ENCODE peak calls at places on chromosome 14, in four cellular contexts. B is A549, N is HepG2, F is GM12878. I is an unnamed sample.

GRCh38 chr14:56216631-56217379 is 98.6 kb downstream of the PELI2 start:
- DNase-seq in B (no peak), N (no peak), F (no peak), I (peak; percentile 24)

GRCh38 chr14:72774141-72774540 is 119.8 kb downstream of the DPF3 start:
- DNase-seq in F (no peak), N (no peak), B (no peak), I (no peak)

GRCh38 chr14:101349108-101349507 is 212.2 kb upstream of the DIO3 start:
- DNase-seq in N (no peak), B (no peak), F (no peak), I (no peak)

GRCh38 chr14:88301381-88301780 is 21.7 kb downstream of the KCNK10 start:
- DNase-seq in F (no peak), B (no peak), N (no peak), I (no peak)

GRCh38 chr14:36817071-36817930 is 155.6 kb downstream of the PAX9 start:
- DNase-seq in B (no peak), N (no peak), F (no peak), I (no peak)

GRCh38 chr14:64727551-64728071 is 23.4 kb downstream of the PLEKHG3 start:
- DNase-seq in F (no peak), B (no peak), N (no peak), I (no peak)

GRCh38 chr14:96238676-96239075 is 17.3 kb upstream of the BDKRB1 start:
- DNase-seq in F (no peak), N (no peak), B (no peak), I (no peak)

GRCh38 chr14:65552724-65553123 is 140.2 kb downstream of the FUT8 start:
- DNase-seq in B (no peak), N (no peak), F (no peak), I (no peak)

GRCh38 chr14:94144765-94145164 is 15.4 kb upstream of the IFI27L2 start:
- DNase-seq in B (no peak), F (no peak), N (no peak), I (no peak)

GRCh38 chr14:47539065-47539464 is 136.3 kb downstream of the MDGA2 start:
- DNase-seq in B (peak; percentile 13), N (peak; percentile 10), F (no peak), I (no peak)

GRCh38 chr14:102592969-102593840 is 756 bp downstream of the RCOR1 start:
- DNase-seq in N (no peak), F (no peak), B (peak; percentile 41), I (peak; percentile 42)

GRCh38 chr14:21204167-21205025 is 48.5 kb upstream of the OR5AU1 start:
- DNase-seq in B (no peak), N (no peak), F (no peak), I (no peak)

GRCh38 chr14:23301969-23302289 is 730 bp downstream of the PPP1R3E start:
- DNase-seq in F (no peak), B (no peak), N (no peak), I (no peak)

GRCh38 chr14:41423503-41423902 is 183.2 kb upstream of the LRFN5 start:
- DNase-seq in N (no peak), B (no peak), F (no peak), I (no peak)

GRCh38 chr14:92787554-92787953 is 6.6 kb upstream of the GOLGA5 start:
- DNase-seq in B (no peak), N (no peak), F (no peak), I (no peak)

GRCh38 chr14:29895591-29896043 is 32.0 kb downstream of the PRKD1 start:
- DNase-seq in N (no peak), B (no peak), F (no peak), I (no peak)

GRCh38 chr14:94650806-94651805 is 38.9 kb downstream of the SERPINA3 start:
- DNase-seq in B (no peak), N (no peak), F (no peak), I (no peak)

GRCh38 chr14:92922883-92923743 is at the start of gene CHGA:
- DNase-seq in B (peak; percentile 38), N (peak; percentile 36), F (no peak), I (peak; percentile 79)

GRCh38 chr14:92039073-92039719 is 663 bp downstream of the TRIP11 start:
- DNase-seq in F (no peak), B (peak; percentile 69), N (peak; percentile 77), I (peak; percentile 56)

GRCh38 chr14:87241018-87241779 is 751.8 kb downstream of the GALC start:
- DNase-seq in F (no peak), B (no peak), N (no peak), I (no peak)

GRCh38 chr14:67964391-67964812 is 144.8 kb downstream of the RAD51B start:
- DNase-seq in N (no peak), B (peak; percentile 40), F (no peak), I (no peak)

GRCh38 chr14:86050072-86050683 is 520.2 kb downstream of the FLRT2 start:
- DNase-seq in F (no peak), B (no peak), N (no peak), I (no peak)

GRCh38 chr14:59321184-59321952 is 132.9 kb downstream of the DAAM1 start:
- DNase-seq in B (no peak), N (no peak), F (no peak), I (no peak)

GRCh38 chr14:72178517-72178916 is 246.3 kb downstream of the RGS6 start:
- DNase-seq in N (no peak), B (no peak), F (no peak), I (no peak)

GRCh38 chr14:61472801-61473376 is 151.5 kb downstream of the PRKCH start:
- DNase-seq in B (no peak), F (no peak), N (no peak), I (no peak)

GRCh38 chr14:101022916-101023435 is 119.5 kb upstream of the RTL1 start:
- DNase-seq in F (no peak), N (no peak), B (no peak), I (no peak)

GRCh38 chr14:32413967-32414640 is 85.0 kb downstream of the AKAP6 start:
- DNase-seq in F (no peak), N (no peak), B (no peak), I (no peak)

GRCh38 chr14:72607386-72608125 is 286.3 kb downstream of the DPF3 start:
- DNase-seq in B (no peak), N (no peak), F (no peak), I (no peak)

GRCh38 chr14:94364037-94364436 is 24.4 kb downstream of the SERPINA1 start:
- DNase-seq in N (no peak), B (no peak), F (no peak), I (no peak)

GRCh38 chr14:50301914-50302313 is 10.1 kb downstream of the L2HGDH start:
- DNase-seq in B (no peak), F (no peak), N (no peak), I (no peak)

GRCh38 chr14:58738189-58738836 is 100.6 kb downstream of the DACT1 start:
- DNase-seq in N (no peak), F (no peak), B (peak; percentile 50), I (no peak)

GRCh38 chr14:66284346-66284745 is 201.8 kb upstream of the CCDC196 start:
- DNase-seq in N (peak; percentile 4), F (no peak), B (peak; percentile 41), I (no peak)

GRCh38 chr14:20551606-20552005 is 9.2 kb downstream of the RNASE9 start:
- DNase-seq in F (no peak), B (no peak), N (no peak), I (no peak)

GRCh38 chr14:22427771-22428228 is 161.2 kb downstream of the DAD1 start:
- DNase-seq in F (no peak), N (peak; percentile 81), B (peak; percentile 14), I (no peak)

GRCh38 chr14:23094666-23095195 is at the start of gene ACIN1:
- DNase-seq in B (peak; percentile 91), N (peak; percentile 95), F (peak; percentile 65), I (peak; percentile 81)

GRCh38 chr14:58663494-58664111 is 25.8 kb downstream of the DACT1 start:
- DNase-seq in B (no peak), N (no peak), F (no peak), I (no peak)

GRCh38 chr14:64796369-64796768 is 83.3 kb downstream of the SPTB start:
- DNase-seq in F (no peak), N (no peak), B (no peak), I (no peak)

GRCh38 chr14:52328286-52328685 is 14.2 kb downstream of the PTGER2 start:
- DNase-seq in F (no peak), N (no peak), B (no peak), I (no peak)

GRCh38 chr14:49297102-49297501 is 289.1 kb downstream of the RPS29 start:
- DNase-seq in B (no peak), F (no peak), N (no peak), I (no peak)

GRCh38 chr14:49294736-49295135 is 291.4 kb downstream of the RPS29 start:
- DNase-seq in F (no peak), B (no peak), N (no peak), I (no peak)
- TF ChIP-seq POLR2AphosphoS2 in F (no peak), B (no peak), N (no peak), I (no peak)

GRCh38 chr14:75522224-75522764 is at the start of gene BATF:
- DNase-seq in F (no peak), B (no peak), N (no peak), I (no peak)

GRCh38 chr14:75520852-75521251 is 1.4 kb upstream of the BATF start:
- DNase-seq in B (no peak), F (no peak), N (no peak), I (no peak)

GRCh38 chr14:75521415-75522199 is 662 bp upstream of the BATF start:
- DNase-seq in F (no peak), B (no peak), N (peak; percentile 49), I (no peak)

GRCh38 chr14:75523771-75524171 is 1.5 kb downstream of the BATF start:
- DNase-seq in N (no peak), B (no peak), F (no peak), I (no peak)

DNA sequence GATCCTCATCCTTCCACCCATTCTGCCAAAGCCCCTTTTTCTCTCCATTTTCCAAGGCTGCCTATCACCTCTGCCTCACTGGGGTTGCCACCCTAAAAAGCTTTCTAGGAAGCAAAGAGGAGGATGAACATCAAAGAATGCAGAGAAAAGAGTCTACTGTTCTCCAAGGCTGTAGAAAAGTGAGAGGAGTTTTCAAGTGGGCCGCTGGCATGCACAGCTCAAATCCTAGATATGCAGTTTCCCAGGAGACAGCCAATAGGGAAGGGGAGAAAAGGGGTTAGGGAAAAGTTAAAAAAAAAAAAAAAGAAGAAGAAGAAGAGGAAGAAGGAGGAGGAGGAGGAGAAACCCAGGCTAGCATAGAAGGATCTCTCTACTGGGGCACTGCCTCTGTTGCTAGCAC is 650 bp downstream of the BATF start:
- DNase-seq in F (no peak), N (no peak), B (no peak), I (no peak)
- H3K4me3 ChIP-seq in F (peak overlapping the region; percentile 95), N (no peak overlapping the region), B (no peak overlapping the region), I (no peak overlapping the region)

GRCh38 chr14:77007975-77008421 is 20.5 kb downstream of the IRF2BPL start:
- DNase-seq in F (no peak), N (no peak), B (no peak), I (no peak)
- TF ChIP-seq POLR2AphosphoS2 in F (no peak), N (no peak), B (no peak), I (no peak)

DNA sequence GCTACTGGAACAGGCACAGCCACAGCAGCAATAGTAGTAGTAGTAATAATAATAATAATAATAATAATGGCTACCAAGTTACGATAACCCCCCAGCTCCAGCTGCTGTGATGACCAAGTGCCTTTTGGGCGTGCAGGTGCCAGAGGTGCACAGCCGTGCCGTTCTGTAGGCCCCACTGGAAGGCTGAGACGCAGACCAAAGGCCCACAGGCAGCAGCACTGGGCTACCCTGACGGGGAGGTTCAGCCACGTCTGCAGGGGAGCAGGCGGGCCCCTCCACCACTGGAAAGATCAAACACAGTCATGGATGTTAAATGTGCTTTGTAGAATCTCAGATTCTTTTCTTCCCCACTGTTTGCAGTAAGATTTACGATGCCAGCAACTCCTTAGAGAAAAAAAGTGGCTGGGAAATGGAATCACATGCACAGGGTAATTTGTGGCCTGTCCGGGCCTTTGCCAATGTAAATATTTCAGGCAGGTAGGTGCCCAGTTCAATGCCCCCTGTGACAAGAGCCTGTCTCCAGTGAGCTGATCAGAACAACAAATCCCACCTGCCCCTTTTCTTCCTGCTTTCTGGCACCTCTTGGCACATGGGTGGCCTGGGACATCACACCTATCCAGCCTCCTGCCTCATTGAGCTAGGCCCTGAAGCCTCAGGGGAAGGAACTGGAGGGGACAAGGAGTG is 32.6 kb downstream of the CCDC85C start:
- DNase-seq in B (no peak), F (no peak), N (no peak), I (no peak)
- H3K4me3 ChIP-seq in B (no peak overlapping the region), F (no peak overlapping the region), N (no peak overlapping the region), I (no peak overlapping the region)